ENCODE peak calls at places on chromosomes 16 and 17, in seven cellular contexts. E, M, U, V, K, G and H are unnamed samples.

GRCh38 chr17:58382108-58382884 is 30.3 kb upstream of the SUPT4H1 start:
- DNase-seq in E (no peak), M (no peak), U (no peak), V (no peak), K (no peak), G (peak), H (no peak)

GRCh38 chr16:8872967-8873865 is 4.4 kb upstream of the CARHSP1 start:
- DNase-seq in E (no peak), M (no peak), U (no peak), V (no peak), K (no peak), G (no peak), H (no peak)

GRCh38 chr17:19003966-19004600 is 481 bp downstream of the FAM83G start:
- DNase-seq in E (peak), M (peak), U (peak), V (no peak), K (peak), G (peak), H (no peak)

GRCh38 chr17:73307130-73307529 is 4.7 kb downstream of the CDC42EP4 start:
- DNase-seq in E (no peak), M (no peak), U (no peak), V (no peak), K (peak), G (no peak), H (no peak)

GRCh38 chr17:79845601-79845949 is 6.3 kb upstream of the CBX4 start:
- DNase-seq in E (no peak), M (no peak), U (no peak), V (no peak), K (peak), G (no peak), H (no peak)

GRCh38 chr17:40530531-40530987 is 29.1 kb upstream of the TNS4 start:
- DNase-seq in E (no peak), M (no peak), U (no peak), V (no peak), K (no peak), G (no peak), H (no peak)

GRCh38 chr17:77131919-77132318 is 8.8 kb upstream of the SEC14L1 start:
- DNase-seq in E (peak), M (peak), U (peak), V (no peak), K (no peak), G (no peak), H (no peak)

GRCh38 chr16:64250866-64251265 is 871.0 kb downstream of the CDH11 start:
- DNase-seq in E (no peak), M (peak), U (no peak), V (no peak), K (no peak), G (no peak), H (no peak)

GRCh38 chr16:47984669-47985068 is 171.1 kb downstream of the ABCC12 start:
- DNase-seq in E (no peak), M (no peak), U (no peak), V (no peak), K (no peak), G (no peak), H (no peak)

GRCh38 chr16:57089406-57089805 is 3.0 kb upstream of the CPNE2 start:
- DNase-seq in E (no peak), M (no peak), U (no peak), V (no peak), K (no peak), G (no peak), H (no peak)

GRCh38 chr16:53415504-53415903 is 18.8 kb upstream of the RBL2 start:
- DNase-seq in E (no peak), M (no peak), U (peak), V (no peak), K (no peak), G (no peak), H (no peak)

GRCh38 chr17:17408236-17408794 is 68.5 kb upstream of the MED9 start:
- DNase-seq in E (no peak), M (peak), U (peak), V (no peak), K (no peak), G (no peak), H (no peak)

GRCh38 chr16:71564377-71564967 is 12.4 kb downstream of the TAT start:
- DNase-seq in E (no peak), M (no peak), U (no peak), V (no peak), K (peak), G (no peak), H (peak)

GRCh38 chr17:76893623-76894358 is 25.6 kb downstream of the MGAT5B start:
- DNase-seq in E (no peak), M (no peak), U (no peak), V (no peak), K (no peak), G (no peak), H (no peak)

GRCh38 chr16:12519986-12520385 is 283.7 kb downstream of the CPPED1 start:
- DNase-seq in E (no peak), M (no peak), U (no peak), V (no peak), K (no peak), G (no peak), H (no peak)

GRCh38 chr17:9050801-9051401 is 29.6 kb downstream of the NTN1 start:
- DNase-seq in E (no peak), M (no peak), U (peak), V (peak), K (no peak), G (peak), H (no peak)

GRCh38 chr16:19513377-19514053 is 8.4 kb downstream of the GDE1 start:
- DNase-seq in E (no peak), M (no peak), U (no peak), V (no peak), K (peak), G (no peak), H (no peak)

GRCh38 chr17:42653179-42654124 is 5.6 kb upstream of the TUBG2 start:
- DNase-seq in E (peak), M (peak), U (no peak), V (no peak), K (peak), G (peak), H (no peak)

GRCh38 chr17:36849871-36850348 is 87.4 kb upstream of the LHX1 start:
- DNase-seq in E (no peak), M (peak), U (peak), V (peak), K (no peak), G (no peak), H (peak)

GRCh38 chr16:12305081-12305596 is 328.6 kb downstream of the SNX29 start:
- DNase-seq in E (no peak), M (no peak), U (no peak), V (no peak), K (no peak), G (no peak), H (no peak)

GRCh38 chr16:55691771-55692170 is 36.0 kb downstream of the SLC6A2 start:
- DNase-seq in E (no peak), M (no peak), U (no peak), V (no peak), K (no peak), G (no peak), H (no peak)

GRCh38 chr16:22369221-22369811 is 5.1 kb downstream of the CDR2 start:
- DNase-seq in E (no peak), M (peak), U (no peak), V (no peak), K (no peak), G (no peak), H (no peak)

GRCh38 chr16:23509441-23509754 is 896 bp downstream of the GGA2 start:
- DNase-seq in E (no peak), M (peak), U (no peak), V (no peak), K (no peak), G (no peak), H (no peak)

GRCh38 chr16:23511731-23512130 is 1.4 kb upstream of the GGA2 start:
- DNase-seq in E (no peak), M (no peak), U (no peak), V (no peak), K (no peak), G (no peak), H (no peak)

GRCh38 chr16:23510154-23510914 is at the start of gene GGA2:
- DNase-seq in E (peak), M (peak), U (peak), V (peak), K (peak), G (peak), H (no peak)

GRCh38 chr16:23508589-23509440 is 1.5 kb downstream of the GGA2 start:
- DNase-seq in E (no peak), M (peak), U (no peak), V (no peak), K (peak), G (peak), H (no peak)

DNA sequence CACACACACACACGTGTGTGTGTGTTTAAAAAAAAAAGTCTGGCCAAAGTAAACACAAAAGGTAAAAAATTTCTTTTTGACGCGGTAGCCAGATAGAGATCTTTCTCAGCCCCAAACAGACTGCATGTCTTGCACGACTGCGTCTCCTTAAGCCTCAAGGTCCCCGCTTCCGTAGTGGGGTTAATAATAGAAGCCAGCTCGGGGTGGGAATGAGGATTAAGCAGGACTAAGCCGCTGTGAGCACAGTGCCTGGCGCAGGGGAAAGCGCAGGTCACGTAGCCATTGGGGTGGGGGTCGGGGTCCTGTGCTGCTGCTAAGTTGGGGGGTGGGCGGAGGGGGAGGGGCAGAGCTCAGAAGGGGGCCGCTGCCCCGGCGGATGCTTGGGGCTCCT is 536 bp downstream of the GGA2 start:
- DNase-seq in E (peak), M (peak), U (no peak), V (no peak), K (peak), G (peak), H (no peak)
- H3K27ac ChIP-seq in E (peak), M (peak), U (no peak), V (peak), K (peak), G (peak), H (no peak)

GRCh38 chr16:84741351-84741791 is 41.6 kb downstream of the USP10 start:
- DNase-seq in E (no peak), M (no peak), U (no peak), V (no peak), K (no peak), G (no peak), H (no peak)

GRCh38 chr16:84737658-84738057 is 37.9 kb downstream of the USP10 start:
- DNase-seq in E (no peak), M (no peak), U (no peak), V (no peak), K (peak), G (no peak), H (no peak)

GRCh38 chr16:84740596-84741071 is 40.8 kb downstream of the USP10 start:
- DNase-seq in E (no peak), M (no peak), U (no peak), V (no peak), K (no peak), G (no peak), H (no peak)

GRCh38 chr16:84738255-84739038 is 38.6 kb downstream of the USP10 start:
- DNase-seq in E (peak), M (peak), U (peak), V (peak), K (peak), G (peak), H (peak)

DNA sequence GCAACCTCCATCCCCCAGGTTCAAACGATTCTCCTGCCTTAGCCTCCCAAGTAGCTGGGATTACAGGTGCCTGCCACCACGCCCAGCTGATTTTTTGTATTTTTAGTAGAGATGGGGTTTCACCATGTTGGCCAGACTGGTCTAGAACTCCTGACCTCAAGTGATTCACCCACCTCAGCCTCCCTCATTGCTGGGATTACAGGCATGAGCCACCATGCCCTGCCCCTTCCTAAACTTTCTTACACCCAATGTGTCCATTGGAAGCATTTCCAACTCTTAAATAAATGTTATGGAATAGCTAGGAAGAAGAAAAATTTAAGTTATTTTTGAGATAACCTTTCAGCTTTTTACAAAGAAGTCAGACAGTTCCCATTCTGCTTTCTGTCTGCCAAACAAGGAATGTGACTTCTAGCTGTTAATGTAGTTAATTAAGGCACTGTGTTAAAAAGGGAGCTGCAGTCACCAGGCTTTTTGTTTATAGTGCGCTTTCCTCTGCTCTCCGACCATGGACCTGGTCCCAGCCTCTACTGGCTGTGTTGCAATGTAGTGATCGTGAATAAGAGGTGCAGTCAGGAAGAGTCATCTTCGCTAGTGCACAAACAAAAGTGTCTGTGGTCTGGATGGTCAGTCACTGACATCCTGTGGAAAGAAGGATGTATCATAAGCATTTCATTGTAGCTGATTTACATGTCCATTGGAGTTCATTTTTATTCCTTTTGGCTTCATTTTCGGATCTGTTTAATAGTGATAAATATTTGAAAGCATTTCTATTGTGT is 39.7 kb downstream of the USP10 start:
- DNase-seq in E (no peak), M (no peak), U (peak), V (no peak), K (no peak), G (no peak), H (no peak)
- TF ChIP-seq CTCF in E (no peak), M (no peak), U (no peak), V (no peak), K (no peak), G (no peak), H (no peak)

GRCh38 chr16:69376393-69377059 is 9.3 kb downstream of the TERF2 start:
- DNase-seq in E (no peak), M (no peak), U (no peak), V (no peak), K (no peak), G (no peak), H (no peak)

GRCh38 chr16:69367980-69368379 is 16.4 kb upstream of the TMED6 start:
- DNase-seq in E (no peak), M (peak), U (no peak), V (no peak), K (no peak), G (no peak), H (no peak)

GRCh38 chr16:69373019-69373418 is 12.8 kb downstream of the TERF2 start:
- DNase-seq in E (no peak), M (no peak), U (no peak), V (no peak), K (peak), G (no peak), H (no peak)

GRCh38 chr16:69366431-69366830 is 14.8 kb upstream of the TMED6 start:
- DNase-seq in E (no peak), M (no peak), U (no peak), V (no peak), K (no peak), G (no peak), H (no peak)

DNA sequence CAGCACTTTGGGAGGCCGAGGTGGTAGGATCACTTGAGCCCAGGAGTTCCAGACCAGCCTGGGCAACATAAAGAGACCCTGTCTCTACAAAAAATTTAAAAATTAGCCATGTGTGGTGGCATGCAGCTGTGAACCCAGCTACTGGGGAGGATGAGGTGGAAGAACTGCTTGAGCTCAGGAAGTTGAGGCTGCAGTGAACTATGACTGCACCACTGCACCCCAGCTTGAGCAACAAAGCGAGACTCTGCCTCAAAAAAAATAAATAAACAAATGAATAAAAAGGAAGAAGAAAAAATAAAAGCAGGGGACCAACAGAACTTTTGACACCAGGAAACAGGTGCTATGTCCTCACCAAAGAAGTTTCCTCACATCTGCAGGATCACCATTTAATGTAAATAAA is 14.2 kb downstream of the TERF2 start:
- DNase-seq in E (no peak), M (peak), U (no peak), V (no peak), K (no peak), G (no peak), H (no peak)
- H3K9ac ChIP-seq in E (no peak), M (no peak), U (no peak), V (no peak), K (no peak), G (no peak), H (no peak)

DNA sequence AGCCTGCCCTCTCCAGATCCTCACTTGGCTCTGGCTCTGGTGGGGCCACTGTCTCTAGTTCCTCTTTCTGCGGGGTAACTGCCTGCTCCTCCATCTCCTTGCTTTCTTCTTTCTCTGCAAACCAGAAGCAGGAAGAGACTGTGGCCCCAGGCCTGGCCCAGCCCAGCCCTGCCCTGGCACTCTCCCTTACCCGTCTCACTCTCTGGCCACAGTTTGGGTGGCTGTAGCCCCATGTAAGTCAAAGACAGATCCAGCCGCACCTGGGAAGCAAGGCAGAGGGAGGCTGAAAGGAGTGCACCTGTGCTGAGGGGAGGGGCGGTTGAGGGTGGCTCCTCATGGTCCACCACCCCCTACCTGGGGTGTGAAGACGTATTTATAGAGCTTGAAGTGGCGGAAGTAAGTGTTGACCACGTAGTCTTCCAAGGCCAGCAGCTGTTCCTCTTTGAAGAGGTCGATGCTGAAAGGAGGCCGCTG is 2.8 kb downstream of the CFAP119 start:
- DNase-seq in E (peak), M (no peak), U (no peak), V (no peak), K (no peak), G (no peak), H (no peak)
- H3K27ac ChIP-seq in E (no peak), M (no peak), U (no peak), V (no peak), K (peak), G (no peak), H (no peak)

GRCh38 chr16:6076631-6077030 is 979.0 kb upstream of the EEF2KMT start:
- DNase-seq in E (no peak), M (no peak), U (no peak), V (no peak), K (no peak), G (no peak), H (no peak)

GRCh38 chr16:6081320-6081976 is 983.9 kb upstream of the EEF2KMT start:
- DNase-seq in E (no peak), M (no peak), U (peak), V (no peak), K (peak), G (peak), H (peak)
- TF ChIP-seq CTCF in E (peak), M (no peak), U (peak), V (peak), K (peak), G (peak), H (peak)

GRCh38 chr17:57286372-57287105 is 30.2 kb downstream of the MSI2 start:
- DNase-seq in E (no peak), M (no peak), U (no peak), V (no peak), K (no peak), G (no peak), H (no peak)
- H3K9ac ChIP-seq in E (peak), M (no peak), U (no peak), V (no peak), K (no peak), G (no peak), H (peak)

GRCh38 chr17:49944451-49944850 is 24.5 kb upstream of the DLX4 start:
- DNase-seq in E (no peak), M (no peak), U (no peak), V (no peak), K (no peak), G (no peak), H (no peak)

GRCh38 chr17:49935526-49936210 is 33.3 kb upstream of the DLX4 start:
- DNase-seq in E (no peak), M (no peak), U (no peak), V (no peak), K (no peak), G (no peak), H (no peak)

GRCh38 chr17:49942918-49943317 is 26.1 kb upstream of the DLX4 start:
- DNase-seq in E (no peak), M (no peak), U (no peak), V (no peak), K (no peak), G (no peak), H (no peak)

GRCh38 chr17:49941427-49941826 is 27.6 kb upstream of the DLX4 start:
- DNase-seq in E (no peak), M (no peak), U (no peak), V (no peak), K (no peak), G (no peak), H (no peak)

DNA sequence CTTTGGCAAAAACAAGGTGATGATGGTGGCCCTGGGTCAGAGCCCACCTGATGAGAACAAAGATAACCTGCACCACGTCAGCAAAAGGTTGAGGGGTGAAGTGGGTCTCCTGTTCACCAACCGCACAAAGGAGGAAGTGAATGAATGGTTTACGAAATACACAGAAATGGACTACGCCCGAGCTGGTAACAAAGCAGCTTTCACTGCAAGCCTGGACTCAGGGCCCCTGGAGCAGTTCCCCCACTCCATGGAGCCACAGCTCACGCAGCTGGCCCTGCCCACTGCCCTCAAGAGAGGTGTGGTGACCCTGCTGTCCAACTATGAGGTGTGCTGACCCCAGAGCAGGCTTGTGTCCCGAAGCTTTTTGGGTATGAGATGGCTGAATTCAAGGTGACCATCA is 29.7 kb upstream of the DLX4 start:
- DNase-seq in E (no peak), M (no peak), U (no peak), V (no peak), K (no peak), G (no peak), H (no peak)
- H3K27ac ChIP-seq in E (no peak), M (no peak), U (no peak), V (no peak), K (no peak), G (no peak), H (no peak)